ENCODE peak calls at places on chromosome 11, in five cellular contexts. D is endothelial cell of umbilical vein, Z is IMR-90, M is stomach, C is prostate gland. Q is an unnamed sample. For H3K4me1 and H3K9me3, the result is how much of the 10 kb centered on the place peaks cover.

GRCh38 chr11:37907461-37908223 is 1309.6 kb upstream of the RAG2 start:
- DNase-seq in D (no peak), Z (no peak), M (no peak), C (no peak), Q (no peak)

GRCh38 chr11:34827239-34827638 is 88.9 kb downstream of the APIP start:
- DNase-seq in D (no peak), Z (no peak), M (no peak), C (no peak), Q (no peak)

GRCh38 chr11:68186061-68186460 is 27.0 kb downstream of the KMT5B start:
- DNase-seq in D (no peak), Z (no peak), M (no peak), C (no peak), Q (no peak)

GRCh38 chr11:77580712-77581337 is 8.9 kb upstream of the AQP11 start:
- DNase-seq in D (no peak), Z (peak), M (no peak), C (no peak), Q (no peak)

GRCh38 chr11:372809-373715 is 3.8 kb downstream of the B4GALNT4 start:
- DNase-seq in D (no peak), Z (no peak), M (no peak), C (no peak), Q (no peak)

GRCh38 chr11:35723493-35724284 is 61.1 kb downstream of the TRIM44 start:
- DNase-seq in D (peak), Z (peak), M (no peak), C (no peak), Q (no peak)

GRCh38 chr11:957201-957920 is 31.7 kb downstream of the AP2A2 start:
- DNase-seq in D (no peak), Z (no peak), M (no peak), C (no peak), Q (no peak)

GRCh38 chr11:73154178-73154577 is 12.1 kb upstream of the FCHSD2 start:
- DNase-seq in D (no peak), Z (no peak), M (no peak), C (no peak), Q (no peak)

GRCh38 chr11:12278766-12279671 is 98.4 kb upstream of the PARVA start:
- DNase-seq in D (no peak), Z (no peak), M (peak), C (no peak), Q (peak)

GRCh38 chr11:4065601-4066377 is 28.8 kb upstream of the RRM1 start:
- DNase-seq in D (no peak), Z (no peak), M (no peak), C (no peak), Q (no peak)

GRCh38 chr11:4068962-4069361 is 25.6 kb upstream of the RRM1 start:
- DNase-seq in D (no peak), Z (no peak), M (no peak), C (no peak), Q (no peak)

GRCh38 chr11:4065086-4065485 is 29.5 kb upstream of the RRM1 start:
- DNase-seq in D (no peak), Z (no peak), M (no peak), C (no peak), Q (no peak)

GRCh38 chr11:4064278-4064955 is 30.2 kb upstream of the RRM1 start:
- DNase-seq in D (no peak), Z (no peak), M (no peak), C (no peak), Q (no peak)

GRCh38 chr11:4066960-4067359 is 27.6 kb upstream of the RRM1 start:
- DNase-seq in D (no peak), Z (no peak), M (no peak), C (no peak), Q (no peak)
- H3K4me1 ChIP-seq in D (under half), Z (under half), M (under half), C (under half), Q (under half)

GRCh38 chr11:87330072-87330678 is 292.4 kb downstream of the TMEM135 start:
- DNase-seq in D (no peak), Z (no peak), M (no peak), C (no peak), Q (no peak)
- TF ChIP-seq POLR2A in D (no peak), Z (no peak), M (no peak), C (no peak), Q (no peak)

GRCh38 chr11:96309001-96309642 is 33.9 kb downstream of the MAML2 start:
- DNase-seq in D (peak), Z (no peak), M (no peak), C (no peak), Q (no peak)
- H3K9me3 ChIP-seq in D (under half), Z (under half), M (under half), C (under half), Q (under half)

DNA sequence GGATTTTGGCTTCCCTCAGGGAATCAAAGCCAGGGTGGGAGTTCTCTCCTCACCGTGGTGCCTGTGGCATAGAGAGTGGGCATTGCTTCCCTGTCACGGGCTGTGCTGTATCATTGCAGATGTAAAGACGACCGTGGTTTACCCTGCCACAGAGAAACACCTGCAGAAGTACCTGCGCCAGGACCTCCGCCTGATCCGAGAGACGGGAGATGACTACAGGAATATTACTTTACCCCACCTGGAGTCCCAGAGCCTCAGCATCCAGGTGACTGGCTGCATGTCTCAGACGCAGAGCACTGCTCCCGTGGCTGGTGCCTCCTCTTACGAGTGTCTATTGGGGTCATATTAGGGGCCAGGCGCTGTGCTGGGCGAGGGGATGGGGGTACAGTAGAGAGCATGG is 24.2 kb upstream of the ST3GAL4 start:
- DNase-seq in D (no peak), Z (no peak), M (no peak), C (no peak), Q (no peak)
- H3K4me1 ChIP-seq in D (under half), Z (under half), M (under half), C (under half), Q (under half)